ENCODE peak calls at places on chromosomes 4 and X, in eight cellular contexts. One of them, this sample, is unnamed.

GRCh38 chrX:17009856-17010650 is 63.6 kb downstream of the REPS2 start:
- DNase-seq in body of pancreas: peak
- DNase-seq in left lung: no peak
- DNase-seq in fibroblast of lung: no peak
- DNase-seq in OCI-LY7: no peak
- DNase-seq in GM12864: no peak
- DNase-seq in WERI-Rb-1: no peak
- DNase-seq in dorsolateral prefrontal cortex: no peak
- DNase-seq in this sample: no peak

GRCh38 chrX:8273451-8273894 is 102.4 kb upstream of the VCX2 start:
- DNase-seq in body of pancreas: no peak
- DNase-seq in WERI-Rb-1: no peak
- DNase-seq in dorsolateral prefrontal cortex: no peak
- DNase-seq in fibroblast of lung: peak
- DNase-seq in OCI-LY7: no peak
- DNase-seq in left lung: no peak
- DNase-seq in GM12864: no peak
- DNase-seq in this sample: no peak

GRCh38 chrX:151082077-151082948 is 94.1 kb upstream of the GPR50 start:
- DNase-seq in fibroblast of lung: peak
- DNase-seq in WERI-Rb-1: peak
- DNase-seq in GM12864: no peak
- DNase-seq in dorsolateral prefrontal cortex: peak
- DNase-seq in body of pancreas: peak
- DNase-seq in left lung: peak
- DNase-seq in OCI-LY7: peak
- DNase-seq in this sample: peak

GRCh38 chr4:74619931-74620702 is 174.2 kb downstream of the BTC start:
- DNase-seq in fibroblast of lung: peak
- DNase-seq in dorsolateral prefrontal cortex: no peak
- DNase-seq in left lung: no peak
- DNase-seq in WERI-Rb-1: no peak
- DNase-seq in OCI-LY7: no peak
- DNase-seq in body of pancreas: no peak
- DNase-seq in GM12864: no peak
- DNase-seq in this sample: no peak

GRCh38 chr4:122167369-122167768 is 15.2 kb downstream of the BLTP1 start:
- DNase-seq in dorsolateral prefrontal cortex: no peak
- DNase-seq in WERI-Rb-1: no peak
- DNase-seq in fibroblast of lung: no peak
- DNase-seq in left lung: no peak
- DNase-seq in GM12864: no peak
- DNase-seq in body of pancreas: no peak
- DNase-seq in OCI-LY7: no peak
- DNase-seq in this sample: no peak

GRCh38 chr4:111847256-111848108 is 297.8 kb upstream of the FAM241A start:
- DNase-seq in GM12864: no peak
- DNase-seq in WERI-Rb-1: no peak
- DNase-seq in OCI-LY7: no peak
- DNase-seq in body of pancreas: no peak
- DNase-seq in fibroblast of lung: no peak
- DNase-seq in dorsolateral prefrontal cortex: no peak
- DNase-seq in left lung: no peak
- DNase-seq in this sample: no peak

GRCh38 chrX:134752558-134752957 is 94.3 kb upstream of the PLAC1 start:
- DNase-seq in fibroblast of lung: no peak
- DNase-seq in body of pancreas: no peak
- DNase-seq in dorsolateral prefrontal cortex: no peak
- DNase-seq in GM12864: no peak
- DNase-seq in WERI-Rb-1: no peak
- DNase-seq in left lung: no peak
- DNase-seq in OCI-LY7: no peak
- DNase-seq in this sample: no peak

GRCh38 chr4:103008875-103009729 is 10.4 kb downstream of the SLC9B1 start:
- DNase-seq in left lung: no peak
- DNase-seq in fibroblast of lung: peak
- DNase-seq in OCI-LY7: peak
- DNase-seq in body of pancreas: no peak
- DNase-seq in GM12864: peak
- DNase-seq in dorsolateral prefrontal cortex: no peak
- DNase-seq in WERI-Rb-1: peak
- DNase-seq in this sample: no peak

GRCh38 chrX:42085836-42086235 is 162.5 kb upstream of the CASK start:
- DNase-seq in left lung: no peak
- DNase-seq in OCI-LY7: no peak
- DNase-seq in dorsolateral prefrontal cortex: no peak
- DNase-seq in WERI-Rb-1: no peak
- DNase-seq in fibroblast of lung: peak
- DNase-seq in GM12864: no peak
- DNase-seq in body of pancreas: no peak
- DNase-seq in this sample: no peak

GRCh38 chrX:129717902-129718301 is 20.9 kb upstream of the XPNPEP2 start:
- DNase-seq in GM12864: no peak
- DNase-seq in left lung: no peak
- DNase-seq in fibroblast of lung: peak
- DNase-seq in OCI-LY7: no peak
- DNase-seq in body of pancreas: no peak
- DNase-seq in WERI-Rb-1: no peak
- DNase-seq in dorsolateral prefrontal cortex: peak
- DNase-seq in this sample: peak

GRCh38 chr4:60605651-60606354 is 594.3 kb upstream of the ADGRL3 start:
- DNase-seq in left lung: no peak
- DNase-seq in OCI-LY7: no peak
- DNase-seq in GM12864: no peak
- DNase-seq in fibroblast of lung: peak
- DNase-seq in WERI-Rb-1: no peak
- DNase-seq in dorsolateral prefrontal cortex: no peak
- DNase-seq in body of pancreas: no peak
- DNase-seq in this sample: no peak

GRCh38 chr4:139455187-139455586 is 1.3 kb downstream of the RAB33B start:
- DNase-seq in OCI-LY7: peak
- DNase-seq in dorsolateral prefrontal cortex: no peak
- DNase-seq in GM12864: no peak
- DNase-seq in left lung: no peak
- DNase-seq in body of pancreas: no peak
- DNase-seq in fibroblast of lung: no peak
- DNase-seq in WERI-Rb-1: no peak
- DNase-seq in this sample: no peak

GRCh38 chr4:144817081-144817480 is 171.1 kb downstream of the HHIP start:
- DNase-seq in OCI-LY7: no peak
- DNase-seq in fibroblast of lung: peak
- DNase-seq in body of pancreas: no peak
- DNase-seq in left lung: no peak
- DNase-seq in WERI-Rb-1: no peak
- DNase-seq in dorsolateral prefrontal cortex: no peak
- DNase-seq in GM12864: no peak
- DNase-seq in this sample: no peak

GRCh38 chr4:14620567-14621138 is 381.6 kb upstream of the CPEB2 start:
- DNase-seq in body of pancreas: no peak
- DNase-seq in OCI-LY7: no peak
- DNase-seq in left lung: no peak
- DNase-seq in GM12864: no peak
- DNase-seq in dorsolateral prefrontal cortex: no peak
- DNase-seq in WERI-Rb-1: no peak
- DNase-seq in fibroblast of lung: no peak
- DNase-seq in this sample: no peak

GRCh38 chrX:22069586-22069985 is 37.5 kb downstream of the PHEX start:
- DNase-seq in fibroblast of lung: no peak
- DNase-seq in WERI-Rb-1: no peak
- DNase-seq in GM12864: no peak
- DNase-seq in left lung: no peak
- DNase-seq in dorsolateral prefrontal cortex: no peak
- DNase-seq in body of pancreas: no peak
- DNase-seq in OCI-LY7: no peak
- DNase-seq in this sample: no peak

GRCh38 chr4:79042079-79042674 is 102.9 kb upstream of the PAQR3 start:
- DNase-seq in GM12864: no peak
- DNase-seq in OCI-LY7: peak
- DNase-seq in fibroblast of lung: peak
- DNase-seq in dorsolateral prefrontal cortex: no peak
- DNase-seq in body of pancreas: no peak
- DNase-seq in left lung: no peak
- DNase-seq in WERI-Rb-1: peak
- DNase-seq in this sample: no peak
- TF ChIP-seq CTCF in GM12864: peak
- TF ChIP-seq CTCF in OCI-LY7: peak
- TF ChIP-seq CTCF in fibroblast of lung: peak
- TF ChIP-seq CTCF in dorsolateral prefrontal cortex: peak
- TF ChIP-seq CTCF in body of pancreas: peak
- TF ChIP-seq CTCF in left lung: no peak
- TF ChIP-seq CTCF in WERI-Rb-1: peak
- TF ChIP-seq CTCF in this sample: peak

GRCh38 chr4:159446266-159446976 is 343.5 kb downstream of the RAPGEF2 start:
- DNase-seq in OCI-LY7: peak
- DNase-seq in GM12864: peak
- DNase-seq in fibroblast of lung: peak
- DNase-seq in left lung: no peak
- DNase-seq in WERI-Rb-1: peak
- DNase-seq in dorsolateral prefrontal cortex: no peak
- DNase-seq in body of pancreas: peak
- DNase-seq in this sample: peak

GRCh38 chr4:159443975-159444374 is 341.1 kb downstream of the RAPGEF2 start:
- DNase-seq in fibroblast of lung: no peak
- DNase-seq in left lung: no peak
- DNase-seq in OCI-LY7: no peak
- DNase-seq in dorsolateral prefrontal cortex: no peak
- DNase-seq in WERI-Rb-1: no peak
- DNase-seq in GM12864: no peak
- DNase-seq in body of pancreas: no peak
- DNase-seq in this sample: no peak

GRCh38 chr4:159445671-159446070 is 342.8 kb downstream of the RAPGEF2 start:
- DNase-seq in WERI-Rb-1: no peak
- DNase-seq in dorsolateral prefrontal cortex: no peak
- DNase-seq in GM12864: no peak
- DNase-seq in fibroblast of lung: no peak
- DNase-seq in body of pancreas: no peak
- DNase-seq in OCI-LY7: no peak
- DNase-seq in left lung: no peak
- DNase-seq in this sample: no peak

GRCh38 chr4:159447296-159447695 is 344.4 kb downstream of the RAPGEF2 start:
- DNase-seq in left lung: no peak
- DNase-seq in body of pancreas: no peak
- DNase-seq in OCI-LY7: no peak
- DNase-seq in fibroblast of lung: peak
- DNase-seq in GM12864: no peak
- DNase-seq in dorsolateral prefrontal cortex: no peak
- DNase-seq in WERI-Rb-1: no peak
- DNase-seq in this sample: no peak

GRCh38 chr4:159444668-159445067 is 341.8 kb downstream of the RAPGEF2 start:
- DNase-seq in WERI-Rb-1: no peak
- DNase-seq in left lung: no peak
- DNase-seq in body of pancreas: no peak
- DNase-seq in dorsolateral prefrontal cortex: no peak
- DNase-seq in GM12864: no peak
- DNase-seq in OCI-LY7: no peak
- DNase-seq in fibroblast of lung: peak
- DNase-seq in this sample: no peak
- TF ChIP-seq CTCF in WERI-Rb-1: peak
- TF ChIP-seq CTCF in left lung: no peak
- TF ChIP-seq CTCF in body of pancreas: no peak
- TF ChIP-seq CTCF in dorsolateral prefrontal cortex: no peak
- TF ChIP-seq CTCF in GM12864: no peak
- TF ChIP-seq CTCF in OCI-LY7: no peak
- TF ChIP-seq CTCF in fibroblast of lung: no peak
- TF ChIP-seq CTCF in this sample: no peak

GRCh38 chr4:104489731-104490095 is 5.0 kb downstream of the CXXC4 start:
- DNase-seq in dorsolateral prefrontal cortex: no peak
- DNase-seq in fibroblast of lung: no peak
- DNase-seq in body of pancreas: no peak
- DNase-seq in left lung: no peak
- DNase-seq in GM12864: no peak
- DNase-seq in OCI-LY7: no peak
- DNase-seq in WERI-Rb-1: no peak
- DNase-seq in this sample: no peak

GRCh38 chr4:104490096-104490769 is 4.5 kb downstream of the CXXC4 start:
- DNase-seq in body of pancreas: peak
- DNase-seq in GM12864: no peak
- DNase-seq in left lung: peak
- DNase-seq in dorsolateral prefrontal cortex: peak
- DNase-seq in WERI-Rb-1: peak
- DNase-seq in fibroblast of lung: no peak
- DNase-seq in OCI-LY7: no peak
- DNase-seq in this sample: no peak

GRCh38 chr4:104490770-104491395 is 3.8 kb downstream of the CXXC4 start:
- DNase-seq in fibroblast of lung: peak
- DNase-seq in WERI-Rb-1: peak
- DNase-seq in body of pancreas: peak
- DNase-seq in GM12864: no peak
- DNase-seq in left lung: peak
- DNase-seq in dorsolateral prefrontal cortex: peak
- DNase-seq in OCI-LY7: peak
- DNase-seq in this sample: peak

GRCh38 chr4:104491826-104492771 is 2.6 kb downstream of the CXXC4 start:
- DNase-seq in body of pancreas: peak
- DNase-seq in fibroblast of lung: peak
- DNase-seq in WERI-Rb-1: peak
- DNase-seq in left lung: no peak
- DNase-seq in OCI-LY7: no peak
- DNase-seq in GM12864: no peak
- DNase-seq in dorsolateral prefrontal cortex: no peak
- DNase-seq in this sample: no peak

GRCh38 chr4:104491396-104491821 is 3.3 kb downstream of the CXXC4 start:
- DNase-seq in GM12864: no peak
- DNase-seq in OCI-LY7: no peak
- DNase-seq in WERI-Rb-1: peak
- DNase-seq in body of pancreas: no peak
- DNase-seq in fibroblast of lung: peak
- DNase-seq in left lung: peak
- DNase-seq in dorsolateral prefrontal cortex: peak
- DNase-seq in this sample: no peak
- TF ChIP-seq CTCF in GM12864: peak
- TF ChIP-seq CTCF in OCI-LY7: no peak
- TF ChIP-seq CTCF in WERI-Rb-1: no peak
- TF ChIP-seq CTCF in body of pancreas: no peak
- TF ChIP-seq CTCF in fibroblast of lung: no peak
- TF ChIP-seq CTCF in left lung: no peak
- TF ChIP-seq CTCF in dorsolateral prefrontal cortex: no peak
- TF ChIP-seq CTCF in this sample: no peak

GRCh38 chr4:98606879-98607278 is 51.5 kb downstream of the TSPAN5 start:
- DNase-seq in body of pancreas: no peak
- DNase-seq in OCI-LY7: no peak
- DNase-seq in WERI-Rb-1: no peak
- DNase-seq in GM12864: no peak
- DNase-seq in fibroblast of lung: no peak
- DNase-seq in dorsolateral prefrontal cortex: no peak
- DNase-seq in left lung: no peak
- DNase-seq in this sample: no peak

GRCh38 chr4:98602270-98602669 is 56.1 kb downstream of the TSPAN5 start:
- DNase-seq in GM12864: no peak
- DNase-seq in fibroblast of lung: no peak
- DNase-seq in OCI-LY7: no peak
- DNase-seq in WERI-Rb-1: no peak
- DNase-seq in body of pancreas: no peak
- DNase-seq in left lung: no peak
- DNase-seq in dorsolateral prefrontal cortex: no peak
- DNase-seq in this sample: no peak

GRCh38 chr4:98605216-98605615 is 53.2 kb downstream of the TSPAN5 start:
- DNase-seq in fibroblast of lung: peak
- DNase-seq in left lung: no peak
- DNase-seq in WERI-Rb-1: no peak
- DNase-seq in body of pancreas: no peak
- DNase-seq in OCI-LY7: no peak
- DNase-seq in dorsolateral prefrontal cortex: no peak
- DNase-seq in GM12864: no peak
- DNase-seq in this sample: no peak

GRCh38 chr4:98603683-98604573 is 54.5 kb downstream of the TSPAN5 start:
- DNase-seq in body of pancreas: no peak
- DNase-seq in WERI-Rb-1: no peak
- DNase-seq in left lung: no peak
- DNase-seq in fibroblast of lung: peak
- DNase-seq in OCI-LY7: no peak
- DNase-seq in GM12864: no peak
- DNase-seq in dorsolateral prefrontal cortex: no peak
- DNase-seq in this sample: no peak

GRCh38 chr4:98604723-98605122 is 53.7 kb downstream of the TSPAN5 start:
- DNase-seq in body of pancreas: no peak
- DNase-seq in fibroblast of lung: peak
- DNase-seq in left lung: no peak
- DNase-seq in GM12864: no peak
- DNase-seq in OCI-LY7: no peak
- DNase-seq in dorsolateral prefrontal cortex: no peak
- DNase-seq in WERI-Rb-1: no peak
- DNase-seq in this sample: no peak
- TF ChIP-seq CTCF in body of pancreas: no peak
- TF ChIP-seq CTCF in fibroblast of lung: no peak
- TF ChIP-seq CTCF in left lung: no peak
- TF ChIP-seq CTCF in GM12864: no peak
- TF ChIP-seq CTCF in OCI-LY7: no peak
- TF ChIP-seq CTCF in dorsolateral prefrontal cortex: no peak
- TF ChIP-seq CTCF in WERI-Rb-1: no peak
- TF ChIP-seq CTCF in this sample: no peak